ENCODE peak calls at places on chromosomes 1 and 21, in eight cellular contexts. S is body of pancreas, I is left ventricle myocardium inferior, A is AG04450, J is PC-3, E is brain microvascular endothelial cell, C is lower lobe of right lung, F is IMR-90. T is an unnamed sample.

GRCh38 chr1:87786218-87786617 is 457.5 kb downstream of the LMO4 start:
- DNase-seq in C (no peak), E (no peak), S (no peak), F (no peak), A (no peak), J (no peak), I (no peak), T (no peak)

GRCh38 chr21:42056468-42056867 is 14.6 kb upstream of the UMODL1 start:
- DNase-seq in F (peak), J (peak), A (no peak), E (no peak), C (no peak), I (no peak), S (peak), T (no peak)

GRCh38 chr1:58996341-58997059 is 212.7 kb upstream of the JUN start:
- DNase-seq in E (no peak), C (no peak), J (no peak), S (no peak), A (no peak), F (no peak), I (no peak), T (no peak)

GRCh38 chr1:244826712-244827111 is 8.7 kb upstream of the COX20 start:
- DNase-seq in A (no peak), F (no peak), I (no peak), C (no peak), E (no peak), S (no peak), J (peak), T (no peak)

GRCh38 chr1:147129116-147129873 is 43.0 kb downstream of the PRKAB2 start:
- DNase-seq in F (no peak), A (no peak), E (no peak), S (no peak), J (peak), I (no peak), C (no peak), T (no peak)

GRCh38 chr1:224106568-224107281 is 7.2 kb upstream of the FBXO28 start:
- DNase-seq in A (no peak), S (peak), F (peak), I (no peak), J (peak), E (peak), C (no peak), T (peak)

GRCh38 chr21:45407629-45408247 is 2.8 kb downstream of the COL18A1 start:
- DNase-seq in F (no peak), S (no peak), C (no peak), E (no peak), I (peak), J (peak), A (no peak), T (no peak)

GRCh38 chr1:74468982-74469603 is 43.3 kb downstream of the LRRC53 start:
- DNase-seq in E (no peak), F (peak), I (no peak), J (peak), S (no peak), A (peak), C (no peak), T (peak)

GRCh38 chr1:225849905-225850304 is 32.3 kb downstream of the TMEM63A start:
- DNase-seq in J (no peak), E (no peak), S (peak), F (no peak), I (no peak), A (no peak), C (no peak), T (no peak)

GRCh38 chr21:42474982-42475381 is 21.0 kb downstream of the RSPH1 start:
- DNase-seq in E (no peak), I (no peak), S (no peak), J (no peak), F (no peak), A (no peak), C (no peak), T (no peak)

GRCh38 chr21:45326169-45326833 is 38.6 kb upstream of the POFUT2 start:
- DNase-seq in A (no peak), E (no peak), J (no peak), C (peak), F (peak), S (no peak), I (peak), T (peak)

GRCh38 chr1:221356693-221357092 is 385.2 kb downstream of the DUSP10 start:
- DNase-seq in I (no peak), E (no peak), C (no peak), A (no peak), F (no peak), S (no peak), J (peak), T (no peak)

GRCh38 chr1:42962641-42963377 is 4.1 kb upstream of the SLC2A1 start:
- DNase-seq in I (peak), E (no peak), A (no peak), J (peak), C (no peak), F (peak), S (no peak), T (no peak)

GRCh38 chr1:108816049-108816882 is 40.6 kb downstream of the AKNAD1 start:
- DNase-seq in J (peak), S (peak), I (peak), A (peak), C (peak), F (peak), E (peak), T (peak)

GRCh38 chr1:3314561-3315271 is 139.7 kb upstream of the ARHGEF16 start:
- DNase-seq in I (no peak), E (no peak), A (no peak), C (no peak), F (peak), S (no peak), J (no peak), T (peak)

GRCh38 chr1:200034821-200035396 is 7.4 kb downstream of the NR5A2 start:
- DNase-seq in C (no peak), E (no peak), F (peak), I (no peak), S (peak), J (no peak), A (no peak), T (peak)

GRCh38 chr1:21337459-21337930 is 47.2 kb upstream of the ECE1 start:
- DNase-seq in A (no peak), J (no peak), I (no peak), S (no peak), C (no peak), F (no peak), E (no peak), T (no peak)

GRCh38 chr1:978069-978834 is 3.6 kb downstream of the PERM1 start:
- DNase-seq in I (no peak), F (no peak), S (no peak), A (no peak), J (no peak), C (no peak), E (no peak), T (no peak)

GRCh38 chr1:975365-975764 is 6.5 kb downstream of the PERM1 start:
- DNase-seq in I (no peak), F (no peak), A (no peak), S (no peak), C (no peak), E (no peak), J (no peak), T (no peak)

GRCh38 chr1:974293-974640 is 7.6 kb downstream of the PERM1 start:
- DNase-seq in F (no peak), A (no peak), E (no peak), S (no peak), C (no peak), I (no peak), J (no peak), T (no peak)

GRCh38 chr1:974687-975328 is 7.1 kb downstream of the PERM1 start:
- DNase-seq in F (no peak), I (no peak), C (no peak), A (no peak), J (no peak), E (no peak), S (no peak), T (no peak)

GRCh38 chr1:975896-976683 is 5.8 kb downstream of the PERM1 start:
- DNase-seq in E (no peak), J (peak), F (peak), S (peak), A (no peak), I (no peak), C (peak), T (peak)
- H3K4me3 ChIP-seq in E (no peak), J (peak), F (peak), S (no peak), A (no peak), I (peak), C (peak), T (peak)

GRCh38 chr1:171606402-171606941 is 15.6 kb upstream of the MYOCOS start:
- DNase-seq in S (peak), F (no peak), C (no peak), E (no peak), A (no peak), I (no peak), J (no peak), T (no peak)
- H3K4me3 ChIP-seq in S (no peak), F (no peak), C (no peak), E (no peak), A (no peak), I (no peak), J (no peak), T (no peak)

DNA sequence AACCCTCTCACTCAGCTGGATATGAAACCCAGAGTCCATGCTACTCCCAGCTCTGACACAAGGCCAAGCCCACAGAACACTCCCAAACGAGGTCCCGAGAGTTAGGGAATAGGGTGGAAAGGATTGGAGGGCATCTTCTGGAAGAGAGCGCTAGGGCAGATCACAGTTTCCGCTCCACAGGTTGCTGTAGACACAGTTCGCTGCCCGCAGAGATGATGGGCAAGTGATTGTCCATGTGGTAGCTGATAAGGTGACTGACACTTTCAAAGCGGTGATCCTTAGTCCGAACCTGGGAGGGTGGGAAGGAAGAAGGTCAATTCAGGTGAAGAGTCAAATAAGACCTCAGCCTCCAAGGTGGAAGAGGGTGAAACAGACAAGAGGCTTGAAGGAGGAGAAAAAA is 2.1 kb upstream of the PYGO2 start:
- DNase-seq in E (no peak), A (no peak), I (no peak), S (no peak), F (no peak), C (peak), J (no peak), T (no peak)
- H3K4me3 ChIP-seq in E (no peak), A (no peak), I (no peak), S (no peak), F (no peak), C (no peak), J (no peak), T (no peak)

DNA sequence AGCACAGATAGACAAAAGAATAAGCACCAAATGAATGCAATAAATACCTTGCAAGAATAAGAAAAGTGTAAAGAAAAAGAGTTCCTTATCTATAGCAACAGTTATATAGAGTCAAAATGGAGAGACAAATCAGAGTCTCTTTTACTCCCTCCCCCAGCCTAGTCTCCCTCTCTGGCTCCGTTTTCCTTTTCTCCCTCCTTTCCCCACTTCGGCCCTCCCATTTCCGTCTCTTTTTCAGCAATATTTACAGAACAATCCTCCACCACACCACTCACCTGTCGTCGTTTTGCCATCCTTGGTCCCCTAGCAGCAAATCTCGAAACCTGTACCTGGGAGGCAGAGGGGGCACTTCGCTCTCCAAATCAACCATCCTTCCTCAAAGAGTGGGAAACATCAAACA is 300 bp downstream of the KCNT2 start:
- DNase-seq in A (no peak), C (no peak), F (no peak), J (no peak), E (peak), S (no peak), I (no peak), T (no peak)
- H3K4me3 ChIP-seq in A (peak), C (peak), F (peak), J (peak), E (peak), S (no peak), I (peak), T (peak)

GRCh38 chr1:2234762-2235113 is 6.6 kb downstream of the SKI start:
- DNase-seq in C (peak), F (no peak), I (no peak), E (no peak), A (no peak), S (no peak), J (no peak), T (no peak)

GRCh38 chr1:2232916-2233438 is 4.9 kb downstream of the SKI start:
- DNase-seq in F (no peak), C (no peak), A (no peak), J (no peak), I (no peak), E (no peak), S (no peak), T (no peak)

GRCh38 chr1:2233997-2234761 is 6.1 kb downstream of the SKI start:
- DNase-seq in A (peak), I (peak), F (peak), S (peak), C (peak), E (peak), J (peak), T (peak)

GRCh38 chr1:2232255-2232915 is 4.3 kb downstream of the SKI start:
- DNase-seq in A (no peak), C (peak), S (no peak), J (no peak), I (no peak), F (no peak), E (no peak), T (no peak)

GRCh38 chr1:2233468-2233867 is 5.3 kb downstream of the SKI start:
- DNase-seq in J (no peak), A (no peak), F (no peak), C (no peak), S (no peak), E (no peak), I (no peak), T (no peak)
- H3K4me3 ChIP-seq in J (no peak), A (peak), F (no peak), C (peak), S (no peak), E (peak), I (peak), T (peak)

DNA sequence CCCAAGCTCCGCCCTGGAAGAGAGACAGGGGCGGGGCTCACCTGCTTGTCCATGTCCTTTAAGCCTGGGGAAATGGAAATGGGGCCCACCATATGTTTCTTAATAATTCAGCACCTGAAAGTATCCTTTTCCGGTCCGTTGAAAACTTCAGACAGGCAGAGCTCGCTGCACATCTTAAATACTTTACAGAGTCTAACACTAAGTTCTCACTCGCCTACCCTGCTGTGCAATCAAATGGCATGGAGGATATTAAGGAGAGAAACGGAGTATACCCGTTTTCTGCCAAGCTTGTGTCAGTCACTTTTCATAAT is 467 bp upstream of the CC2D1B start:
- DNase-seq in C (no peak), I (no peak), J (no peak), S (no peak), E (no peak), A (no peak), F (no peak), T (no peak)
- H3K4me3 ChIP-seq in C (peak), I (peak), J (peak), S (no peak), E (peak), A (peak), F (peak), T (peak)

GRCh38 chr1:56240400-56240799 is 339.0 kb downstream of the PLPP3 start:
- DNase-seq in E (no peak), S (no peak), I (no peak), C (no peak), J (no peak), A (no peak), F (no peak), T (no peak)
- H3K4me3 ChIP-seq in E (no peak), S (no peak), I (no peak), C (no peak), J (no peak), A (no peak), F (no peak), T (no peak)

GRCh38 chr1:94538243-94538827 is 3.2 kb downstream of the F3 start:
- DNase-seq in S (no peak), J (no peak), A (no peak), F (no peak), I (no peak), C (no peak), E (no peak), T (no peak)

GRCh38 chr1:94540440-94541174 is 952 bp downstream of the F3 start:
- DNase-seq in S (peak), F (no peak), A (no peak), J (no peak), I (no peak), C (no peak), E (no peak), T (no peak)

GRCh38 chr1:94537254-94537653 is 4.3 kb downstream of the F3 start:
- DNase-seq in E (no peak), F (no peak), C (no peak), A (no peak), J (no peak), I (no peak), S (no peak), T (no peak)

GRCh38 chr1:94541175-94542087 is at the start of gene F3:
- DNase-seq in S (peak), I (peak), F (peak), E (peak), C (peak), A (no peak), J (peak), T (peak)

DNA sequence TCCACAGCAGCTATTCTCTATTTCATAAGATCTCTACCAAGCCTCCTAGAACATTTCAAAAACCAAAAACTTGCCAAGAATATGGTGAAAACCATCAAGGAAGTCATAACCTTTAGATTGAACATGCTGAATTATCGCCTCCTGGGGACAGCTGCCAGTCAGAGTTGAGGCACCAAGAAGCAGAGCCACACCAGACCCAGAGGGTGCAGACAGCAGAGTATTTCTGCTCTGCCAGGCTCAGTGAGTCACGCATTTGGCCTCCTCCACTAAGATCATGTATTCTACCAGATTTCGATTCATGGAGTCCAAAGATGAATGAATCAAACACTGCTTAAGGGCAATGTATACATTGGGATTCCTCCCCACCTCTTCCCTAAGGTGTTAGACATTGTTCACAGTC is 2.1 kb downstream of the F3 start:
- DNase-seq in C (no peak), I (peak), F (peak), J (peak), A (no peak), S (no peak), E (peak), T (peak)
- H3K4me3 ChIP-seq in C (peak), I (peak), F (peak), J (peak), A (peak), S (no peak), E (peak), T (no peak)

DNA sequence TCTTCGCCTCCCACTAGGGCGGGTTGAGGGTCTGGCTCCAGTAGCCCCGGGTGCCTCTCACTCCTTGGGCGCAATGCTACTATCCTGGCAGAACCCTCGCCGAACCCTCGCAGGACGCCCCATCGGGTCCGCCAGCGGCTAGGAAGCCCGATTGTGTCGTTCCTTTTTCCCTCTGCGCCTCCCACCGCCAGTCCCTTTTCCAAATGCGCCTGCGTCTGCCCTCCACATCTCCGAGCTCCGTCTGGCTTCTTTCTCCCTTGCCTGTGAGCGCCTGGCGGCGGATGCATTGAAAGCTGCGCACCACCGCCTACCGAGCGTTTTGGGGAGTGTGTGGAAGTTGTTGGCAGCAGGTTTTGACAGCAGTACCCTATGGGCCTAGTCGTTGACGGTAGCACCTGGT is 1.0 kb upstream of the DIRAS3 start:
- DNase-seq in I (peak), S (peak), J (no peak), E (peak), A (peak), C (no peak), F (peak), T (no peak)
- H3K4me3 ChIP-seq in I (peak), S (no peak), J (no peak), E (peak), A (peak), C (peak), F (peak), T (no peak)

T was measured in A673.